ENCODE peak calls at places on chromosome 21, in four cellular contexts. O is neural progenitor cell, X is mammary epithelial cell, H is HepG2. Y is an unnamed sample.

GRCh38 chr21:25487046-25487594 is 120.2 kb downstream of the MRPL39 start:
- DNase-seq in O (no peak), X (no peak), H (no peak), Y (peak; percentile 18)

GRCh38 chr21:42777757-42778344 is 101.5 kb downstream of the WDR4 start:
- DNase-seq in O (peak; percentile 39), X (no peak), H (no peak), Y (no peak)

GRCh38 chr21:42085246-42086077 is 14.3 kb downstream of the UMODL1 start:
- DNase-seq in O (no peak), X (no peak), H (no peak), Y (no peak)

GRCh38 chr21:25848309-25848708 is 113.5 kb downstream of the GABPA start:
- DNase-seq in O (no peak), X (no peak), H (no peak), Y (no peak)

GRCh38 chr21:32946654-32947053 is 79.1 kb upstream of the OLIG2 start:
- DNase-seq in O (no peak), X (no peak), H (no peak), Y (no peak)

GRCh38 chr21:34031835-34032370 is 41.5 kb upstream of the MRPS6 start:
- DNase-seq in O (no peak), X (no peak), H (peak; percentile 23), Y (no peak)

GRCh38 chr21:24076179-24076578 is 1531.1 kb downstream of the MRPL39 start:
- DNase-seq in O (no peak), X (no peak), H (no peak), Y (no peak)

GRCh38 chr21:41168391-41169257 is 664 bp downstream of the BACE2 start:
- DNase-seq in O (peak; percentile 62), X (peak; percentile 53), H (no peak), Y (peak; percentile 38)

GRCh38 chr21:33801424-33802405 is 113.9 kb downstream of the ATP5PO start:
- DNase-seq in O (peak; percentile 66), X (peak; percentile 96), H (peak; percentile 1), Y (peak; percentile 77)

GRCh38 chr21:42552407-42553336 is 39.0 kb downstream of the SLC37A1 start:
- DNase-seq in O (no peak), X (no peak), H (no peak), Y (no peak)

GRCh38 chr21:42621828-42622199 is 31.6 kb upstream of the PDE9A start:
- DNase-seq in O (no peak), X (no peak), H (no peak), Y (peak; percentile 27)

GRCh38 chr21:33586927-33587326 is 1.6 kb downstream of the DONSON start:
- DNase-seq in O (no peak), X (peak; percentile 2), H (no peak), Y (no peak)

GRCh38 chr21:29710498-29710897 is 229.3 kb downstream of the GRIK1 start:
- DNase-seq in O (no peak), X (no peak), H (no peak), Y (peak; percentile 79)

GRCh38 chr21:32285476-32285875 is 6.6 kb upstream of the MIS18A start:
- DNase-seq in O (no peak), X (no peak), H (no peak), Y (no peak)

GRCh38 chr21:17585875-17586450 is 26.7 kb downstream of the BTG3 start:
- DNase-seq in O (peak; percentile 38), X (peak; percentile 24), H (peak; percentile 41), Y (peak; percentile 65)

GRCh38 chr21:17343055-17343454 is 169.8 kb upstream of the CXADR start:
- DNase-seq in O (peak; percentile 75), X (peak; percentile 31), H (peak; percentile 32), Y (peak; percentile 11)

GRCh38 chr21:34808569-34809204 is 139.9 kb downstream of the CLIC6 start:
- DNase-seq in O (no peak), X (peak; percentile 77), H (no peak), Y (no peak)

GRCh38 chr21:41843584-41843983 is 35.6 kb downstream of the PRDM15 start:
- DNase-seq in O (no peak), X (no peak), H (no peak), Y (no peak)

GRCh38 chr21:26099610-26100219 is 70.9 kb downstream of the APP start:
- DNase-seq in O (no peak), X (no peak), H (no peak), Y (peak; percentile 74)

GRCh38 chr21:41576010-41576615 is 68.2 kb upstream of the TMPRSS2 start:
- DNase-seq in O (no peak), X (no peak), H (no peak), Y (no peak)

GRCh38 chr21:35571910-35572309 is 488.4 kb downstream of the SETD4 start:
- DNase-seq in O (peak; percentile 40), X (no peak), H (no peak), Y (no peak)

GRCh38 chr21:17612565-17613241 is at the start of gene BTG3:
- DNase-seq in O (peak; percentile 93), X (peak; percentile 70), H (peak; percentile 47), Y (peak; percentile 89)

GRCh38 chr21:41443562-41443961 is 17.5 kb downstream of the MX1 start:
- DNase-seq in O (no peak), X (no peak), H (no peak), Y (no peak)

GRCh38 chr21:43361127-43361492 is 65.8 kb downstream of the SIK1 start:
- DNase-seq in O (no peak), X (peak; percentile 50), H (no peak), Y (no peak)

GRCh38 chr21:41379901-41380300 is 18.1 kb downstream of the MX2 start:
- DNase-seq in O (no peak), X (no peak), H (no peak), Y (no peak)

GRCh38 chr21:36693144-36694040 is 5.5 kb upstream of the SIM2 start:
- DNase-seq in O (peak; percentile 73), X (no peak), H (no peak), Y (no peak)
- TF ChIP-seq EZH2 in O (peak; percentile 97), X (peak; percentile 43), H (no peak), Y (no peak)

DNA sequence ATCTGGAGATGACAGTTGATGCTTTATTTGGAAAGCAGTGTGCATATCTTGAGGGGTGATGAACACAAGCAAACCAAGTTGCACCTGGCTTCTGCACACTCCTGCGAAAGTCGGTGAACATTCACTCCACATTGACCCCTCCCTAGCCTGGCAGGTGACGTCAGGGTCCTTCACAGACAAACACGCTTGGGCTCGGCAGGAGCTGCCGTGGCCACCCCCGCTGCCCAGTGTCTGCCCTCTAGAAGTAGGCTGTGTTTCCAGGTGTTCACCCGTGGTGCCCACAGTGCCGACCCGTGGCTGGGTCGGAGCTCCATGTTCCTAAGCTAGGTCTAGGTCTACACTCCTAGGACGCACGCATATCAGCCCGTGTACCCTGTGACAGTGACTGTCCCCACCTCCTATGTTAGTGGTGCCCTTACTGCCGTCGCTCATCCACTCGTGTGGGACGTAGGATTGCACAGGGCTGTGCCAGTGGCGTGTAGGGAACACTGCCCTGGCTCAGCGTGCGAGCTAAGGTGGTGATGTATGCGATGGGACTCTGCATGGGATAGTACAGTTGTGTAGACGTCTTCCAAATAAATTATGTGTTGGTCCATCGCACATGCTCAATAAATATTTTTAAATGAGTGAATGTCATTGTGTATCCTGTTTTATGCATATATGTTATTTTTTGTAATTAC is 29.0 kb downstream of the PRMT2 start:
- DNase-seq in O (no peak), X (no peak), H (no peak), Y (no peak)
- H3K27ac ChIP-seq in O (no peak overlapping the region), X (no peak overlapping the region), H (no peak overlapping the region), Y (no peak overlapping the region)

GRCh38 chr21:45590726-45591618 is 48.7 kb upstream of the SLC19A1 start:
- DNase-seq in O (no peak), X (peak; percentile 5), H (no peak), Y (peak; percentile 70)

GRCh38 chr21:45590246-45590725 is 48.0 kb upstream of the SLC19A1 start:
- DNase-seq in O (peak; percentile 80), X (peak; percentile 7), H (no peak), Y (no peak)

GRCh38 chr21:45588086-45588825 is 46.0 kb upstream of the SLC19A1 start:
- DNase-seq in O (no peak), X (no peak), H (no peak), Y (no peak)

GRCh38 chr21:45589686-45590245 is 47.5 kb upstream of the SLC19A1 start:
- DNase-seq in O (no peak), X (no peak), H (no peak), Y (no peak)

DNA sequence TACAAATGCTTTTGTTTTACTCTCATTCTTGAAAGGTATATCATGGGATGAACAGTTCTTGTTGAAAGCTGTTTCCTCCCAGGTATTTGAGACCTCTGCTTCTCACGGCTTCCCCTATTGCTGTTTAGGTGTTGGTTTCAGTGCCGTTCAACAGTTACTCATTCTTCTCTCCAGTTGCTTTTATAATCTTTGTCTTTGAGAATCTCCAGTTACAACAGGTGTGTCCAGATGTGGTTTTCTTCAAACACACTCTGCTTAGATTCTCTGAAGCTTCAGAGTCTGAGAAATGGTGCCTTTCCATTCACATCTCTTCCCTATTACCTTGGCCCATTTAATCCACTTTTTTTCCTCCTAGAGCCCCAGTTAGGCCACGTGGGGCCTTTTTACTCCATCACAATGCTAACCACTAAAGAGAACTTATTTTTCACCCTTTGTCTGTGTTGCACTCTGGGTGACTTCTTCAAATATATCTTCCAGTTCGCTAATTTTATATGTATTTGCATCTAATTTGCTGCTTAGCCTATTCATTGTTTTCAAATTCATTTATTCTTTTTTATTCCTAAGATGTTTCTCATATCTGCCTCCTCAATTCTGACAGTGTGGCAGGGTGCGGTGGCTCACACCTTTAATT is 46.7 kb upstream of the SLC19A1 start:
- DNase-seq in O (no peak), X (no peak), H (no peak), Y (no peak)
- H3K9me3 ChIP-seq in O (peaks cover 8% of the 10 kb centered on the region), X (peaks cover 9% of the 10 kb centered on the region), H (peaks cover 11% of the 10 kb centered on the region), Y (peaks cover 9% of the 10 kb centered on the region)

GRCh38 chr21:44706026-44706705 is 5.2 kb downstream of the TSPEAR start:
- DNase-seq in O (no peak), X (no peak), H (no peak), Y (no peak)

GRCh38 chr21:44708866-44709425 is 2.4 kb downstream of the TSPEAR start:
- DNase-seq in O (no peak), X (no peak), H (no peak), Y (no peak)

GRCh38 chr21:44708213-44708865 is 3.0 kb downstream of the TSPEAR start:
- DNase-seq in O (peak; percentile 47), X (no peak), H (no peak), Y (no peak)

GRCh38 chr21:44704636-44705001 is 6.8 kb downstream of the TSPEAR start:
- DNase-seq in O (no peak), X (no peak), H (no peak), Y (no peak)

DNA sequence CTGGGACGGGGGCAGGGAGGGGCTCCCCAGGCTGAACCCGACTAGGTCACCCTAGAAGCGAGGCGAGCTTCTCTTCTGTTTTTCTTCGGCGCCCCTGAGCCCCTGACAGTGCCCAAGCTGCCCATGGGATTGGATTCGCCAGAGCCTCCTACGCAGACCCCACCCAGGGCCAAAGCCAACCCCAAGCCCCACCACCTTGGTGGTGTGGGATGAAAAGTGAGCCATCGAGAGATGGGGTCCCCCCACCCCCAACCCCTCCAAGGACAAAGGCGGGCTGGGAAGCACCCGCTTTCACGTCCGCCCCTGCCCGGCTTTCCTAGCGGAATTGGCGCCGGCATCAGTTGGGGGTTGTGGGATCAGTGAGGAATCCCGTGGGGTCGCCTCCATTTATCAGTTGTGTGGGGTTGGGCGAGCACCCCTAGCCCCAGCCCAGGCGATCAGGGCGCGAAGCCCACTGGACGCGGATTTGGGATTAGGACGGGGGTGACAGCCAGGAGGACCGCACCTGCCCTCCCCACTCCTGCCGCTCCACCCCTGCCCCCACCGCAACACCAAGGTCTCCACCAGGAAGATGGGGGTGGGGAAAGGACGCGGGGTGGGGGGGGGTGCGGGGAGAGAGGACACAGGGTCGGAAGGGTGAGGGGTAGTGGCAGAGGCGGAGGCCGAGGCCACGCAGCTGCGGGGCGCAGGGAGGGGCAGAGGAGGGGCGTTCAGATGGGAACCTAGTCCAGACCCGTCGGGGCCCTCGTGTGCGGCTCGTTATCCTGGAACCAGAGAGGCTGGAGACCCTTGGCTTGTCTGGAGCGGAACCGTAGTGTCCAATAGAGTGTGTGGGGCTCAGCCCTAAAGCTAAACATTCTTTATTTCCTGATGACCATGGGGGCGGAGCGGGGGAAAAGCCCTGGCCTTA is 4.4 kb downstream of the TSPEAR start:
- DNase-seq in O (peak; percentile 51), X (no peak), H (no peak), Y (no peak)
- TF ChIP-seq EZH2 in O (peak; percentile 98), X (no peak), H (no peak), Y (no peak)